ENCODE peak calls at places on chromosomes 2 and 18, in nine cellular contexts. L is adrenal gland, E is A549, P is tibial nerve, G is heart left ventricle, Q is IMR-90, H is ovary, T is K562, U is vagina. X is an unnamed sample.

GRCh38 chr2:8049851-8050571 is 631.8 kb upstream of the ID2 start:
- DNase-seq in P (no peak), U (no peak), G (no peak), L (no peak), Q (no peak), T (no peak), H (no peak), E (no peak), X (no peak)

GRCh38 chr2:226308981-226309380 is 490.6 kb downstream of the IRS1 start:
- DNase-seq in Q (peak), H (no peak), L (no peak), E (no peak), T (no peak), P (no peak), U (no peak), G (peak), X (no peak)

GRCh38 chr2:3848776-3849175 is 145.4 kb downstream of the DCDC2C start:
- DNase-seq in T (no peak), Q (no peak), E (no peak), G (no peak), U (no peak), P (no peak), L (no peak), H (no peak), X (no peak)

GRCh38 chr2:176063958-176064357 is 19.8 kb downstream of the EVX2 start:
- DNase-seq in E (no peak), P (no peak), T (no peak), G (no peak), U (no peak), Q (no peak), H (no peak), L (no peak), X (no peak)

GRCh38 chr2:43225093-43225787 is 1.2 kb downstream of the ZFP36L2 start:
- DNase-seq in H (peak), L (peak), T (peak), G (peak), U (no peak), P (peak), E (no peak), Q (peak), X (peak)

GRCh38 chr2:105494683-105495425 is 96.0 kb upstream of the FHL2 start:
- DNase-seq in U (no peak), G (peak), H (no peak), L (no peak), E (no peak), P (no peak), Q (no peak), T (no peak), X (no peak)

GRCh38 chr2:120561393-120562035 is 174.2 kb upstream of the GLI2 start:
- DNase-seq in L (no peak), E (no peak), G (no peak), P (no peak), H (no peak), Q (no peak), T (no peak), U (no peak), X (no peak)

GRCh38 chr2:70995227-70995729 is 605 bp upstream of the TEX261 start:
- DNase-seq in L (peak), T (peak), U (peak), G (no peak), H (no peak), E (peak), Q (peak), P (no peak), X (peak)

GRCh38 chr18:4524096-4524495 is 69.0 kb upstream of the DLGAP1 start:
- DNase-seq in Q (no peak), H (no peak), E (no peak), U (no peak), P (no peak), L (no peak), G (no peak), T (no peak), X (no peak)
- H3K4me3 ChIP-seq in Q (no peak), H (no peak), E (no peak), U (no peak), P (no peak), L (no peak), G (no peak), T (no peak), X (no peak)

GRCh38 chr18:77197073-77197472 is 52.6 kb upstream of the GALR1 start:
- DNase-seq in T (peak), H (no peak), E (no peak), Q (no peak), L (no peak), U (no peak), G (no peak), P (no peak), X (no peak)
- TF ChIP-seq CTCF in T (peak), H (no peak), E (no peak), Q (peak), L (no peak), U (no peak), G (no peak), P (no peak), X (no peak)

DNA sequence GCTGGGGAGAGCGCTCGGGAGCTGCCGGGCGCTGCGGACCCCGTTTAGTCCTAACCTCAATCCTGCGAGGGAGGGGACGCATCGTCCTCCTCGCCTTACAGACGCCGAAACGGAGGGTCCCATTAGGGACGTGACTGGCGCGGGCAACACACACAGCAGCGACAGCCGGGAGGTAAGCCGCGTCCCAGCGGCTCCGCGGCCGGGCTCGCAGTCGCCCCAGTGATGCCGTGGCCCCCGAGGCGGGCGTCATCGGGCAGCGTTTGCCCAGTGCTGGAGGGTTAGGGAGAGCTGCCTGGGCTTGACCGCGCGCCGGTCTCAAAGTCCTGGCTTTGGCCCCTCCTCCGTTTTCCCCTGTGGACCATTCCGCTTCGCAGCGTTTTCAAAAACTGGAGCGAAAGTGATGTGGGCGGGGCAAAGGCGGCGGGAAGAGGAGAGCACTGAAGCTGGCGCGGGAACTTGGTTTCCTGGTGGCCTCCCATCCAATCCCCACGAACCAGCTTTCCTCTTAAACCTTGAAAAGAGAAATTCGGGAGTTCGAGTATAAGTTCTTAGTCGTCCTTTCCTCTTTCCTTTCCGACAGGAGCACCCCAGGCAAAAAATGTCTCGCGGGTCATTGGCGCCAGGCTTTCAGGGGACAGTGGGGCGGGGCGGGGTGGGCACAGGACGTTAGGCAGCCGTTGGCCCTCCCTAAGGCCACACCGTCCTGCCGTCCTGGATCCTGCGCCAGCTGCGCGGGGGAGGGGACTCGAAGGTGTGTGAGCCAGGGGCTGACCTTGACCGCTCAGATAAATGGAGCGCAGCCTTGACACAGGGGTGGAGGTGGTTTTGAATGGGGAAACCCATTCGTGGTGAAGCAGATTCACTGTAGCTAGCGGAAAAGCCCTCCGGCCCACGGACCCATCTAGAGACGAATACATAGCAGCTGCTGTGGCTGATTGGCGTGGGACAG is 819 bp downstream of the TYMS start:
- DNase-seq in T (peak), Q (peak), E (peak), U (no peak), L (peak), G (peak), H (peak), P (peak), X (peak)
- TF ChIP-seq POLR2A in T (peak), Q (no peak), E (peak), U (no peak), L (no peak), G (no peak), H (no peak), P (no peak), X (peak)

GRCh38 chr2:63617360-63617759 is 28.6 kb downstream of the MDH1 start:
- DNase-seq in L (no peak), E (no peak), P (no peak), H (no peak), U (no peak), T (no peak), Q (no peak), G (no peak), X (no peak)
- H3K4me3 ChIP-seq in L (no peak), E (no peak), P (no peak), H (no peak), U (no peak), T (no peak), Q (no peak), G (no peak), X (no peak)

GRCh38 chr2:20677301-20678176 is 10.6 kb downstream of the GDF7 start:
- DNase-seq in G (no peak), E (no peak), H (no peak), T (no peak), L (no peak), U (no peak), P (no peak), Q (no peak), X (no peak)
- TF ChIP-seq CTCF in G (no peak), E (peak), H (no peak), T (peak), L (no peak), U (no peak), P (no peak), Q (no peak), X (no peak)

GRCh38 chr2:144514731-144515424 is 5.0 kb downstream of the ZEB2 start:
- DNase-seq in H (no peak), Q (no peak), L (no peak), P (no peak), G (no peak), E (no peak), T (no peak), U (no peak), X (no peak)

GRCh38 chr2:144515425-144515693 is 4.6 kb downstream of the ZEB2 start:
- DNase-seq in U (no peak), G (no peak), Q (peak), T (no peak), P (no peak), E (no peak), L (no peak), H (no peak), X (no peak)

GRCh38 chr2:144516981-144517824 is 2.7 kb downstream of the ZEB2 start:
- DNase-seq in G (peak), T (peak), E (peak), U (no peak), P (peak), H (peak), L (peak), Q (peak), X (no peak)

GRCh38 chr2:144516417-144516980 is 3.4 kb downstream of the ZEB2 start:
- DNase-seq in T (no peak), P (no peak), E (peak), L (no peak), Q (no peak), G (peak), H (peak), U (no peak), X (no peak)

GRCh38 chr2:144515694-144516416 is 4.1 kb downstream of the ZEB2 start:
- DNase-seq in L (peak), E (no peak), G (peak), H (peak), P (peak), T (peak), U (no peak), Q (no peak), X (no peak)
- TF ChIP-seq POLR2A in L (peak), E (no peak), G (peak), H (no peak), P (no peak), T (peak), U (no peak), Q (peak), X (no peak)

GRCh38 chr2:73109796-73110540 is 2.8 kb downstream of the RAB11FIP5 start:
- DNase-seq in E (no peak), P (no peak), U (no peak), L (no peak), T (no peak), Q (no peak), G (no peak), H (no peak), X (no peak)
- H3K4me3 ChIP-seq in E (no peak), P (no peak), U (no peak), L (no peak), T (no peak), Q (no peak), G (no peak), H (no peak), X (no peak)